ENCODE peak calls at places on chromosomes 12 and 14, in ten cellular contexts. F is WTC11, Z is A673, N is gastrocnemius medialis, M is HFFc6, C is A549, J is heart right ventricle, U is AG09319, K is heart left ventricle, I is transverse colon. G is an unnamed sample.

GRCh38 chr12:48995061-48995879 is 3.9 kb downstream of the DDN start:
- DNase-seq in F (peak), Z (peak), N (no peak), M (peak), C (peak), J (peak), U (no peak), K (peak), I (peak), G (peak)

GRCh38 chr14:22388669-22389625 is 200.1 kb downstream of the DAD1 start:
- DNase-seq in F (no peak), Z (peak), N (no peak), M (peak), C (peak), J (no peak), U (no peak), K (no peak), I (no peak), G (peak)

GRCh38 chr12:117143008-117143532 is 43.9 kb upstream of the TESC start:
- DNase-seq in F (no peak), Z (no peak), N (no peak), M (no peak), C (peak), J (no peak), U (no peak), K (no peak), I (no peak), G (no peak)

GRCh38 chr12:103640410-103640809 is 53.3 kb downstream of the STAB2 start:
- DNase-seq in F (no peak), Z (no peak), N (no peak), M (no peak), C (no peak), J (no peak), U (no peak), K (no peak), I (no peak), G (no peak)

GRCh38 chr12:60123443-60124000 is 527.7 kb downstream of the SLC16A7 start:
- DNase-seq in F (no peak), Z (no peak), N (no peak), M (peak), C (no peak), J (no peak), U (no peak), K (no peak), I (no peak), G (peak)

GRCh38 chr12:25320123-25321006 is 69.6 kb upstream of the KRAS start:
- DNase-seq in F (no peak), Z (peak), N (no peak), M (no peak), C (no peak), J (no peak), U (no peak), K (no peak), I (no peak), G (peak)

GRCh38 chr14:89924224-89924623 is 30.3 kb downstream of the EFCAB11 start:
- DNase-seq in F (no peak), Z (no peak), N (no peak), M (no peak), C (no peak), J (no peak), U (no peak), K (no peak), I (no peak), G (no peak)

GRCh38 chr14:105484069-105484996 is 2.4 kb upstream of the CRIP1 start:
- DNase-seq in F (no peak), Z (no peak), N (no peak), M (peak), C (no peak), J (peak), U (no peak), K (no peak), I (no peak), G (no peak)

GRCh38 chr14:24055971-24056799 is 4.4 kb downstream of the CARMIL3 start:
- DNase-seq in F (no peak), Z (no peak), N (no peak), M (no peak), C (no peak), J (no peak), U (no peak), K (no peak), I (no peak), G (no peak)

GRCh38 chr12:12992418-12993175 is 7.5 kb downstream of the HEBP1 start:
- DNase-seq in F (no peak), Z (peak), N (peak), M (peak), C (peak), J (no peak), U (peak), K (no peak), I (peak), G (peak)

GRCh38 chr14:100526632-100527031 is 60.6 kb downstream of the BEGAIN start:
- DNase-seq in F (peak), Z (no peak), N (no peak), M (no peak), C (no peak), J (no peak), U (no peak), K (no peak), I (no peak), G (no peak)

GRCh38 chr12:49357099-49357678 is 10.1 kb upstream of the SPATS2 start:
- DNase-seq in F (no peak), Z (peak), N (no peak), M (peak), C (no peak), J (no peak), U (no peak), K (no peak), I (no peak), G (no peak)

GRCh38 chr12:104673294-104674062 is 216.7 kb downstream of the CHST11 start:
- DNase-seq in F (no peak), Z (no peak), N (no peak), M (peak), C (no peak), J (no peak), U (peak), K (no peak), I (no peak), G (no peak)

GRCh38 chr14:39731912-39732311 is 299.7 kb upstream of the FBXO33 start:
- DNase-seq in F (peak), Z (peak), N (no peak), M (no peak), C (no peak), J (no peak), U (no peak), K (no peak), I (no peak), G (no peak)

GRCh38 chr12:126139355-126139754 is 1074.1 kb downstream of the AACS start:
- DNase-seq in F (no peak), Z (no peak), N (no peak), M (no peak), C (no peak), J (no peak), U (no peak), K (no peak), I (no peak), G (no peak)
- TF ChIP-seq CTCF in F (no peak), Z (peak), N (no peak), M (peak), C (no peak), J (no peak), U (no peak), K (no peak), I (no peak), G (peak)

DNA sequence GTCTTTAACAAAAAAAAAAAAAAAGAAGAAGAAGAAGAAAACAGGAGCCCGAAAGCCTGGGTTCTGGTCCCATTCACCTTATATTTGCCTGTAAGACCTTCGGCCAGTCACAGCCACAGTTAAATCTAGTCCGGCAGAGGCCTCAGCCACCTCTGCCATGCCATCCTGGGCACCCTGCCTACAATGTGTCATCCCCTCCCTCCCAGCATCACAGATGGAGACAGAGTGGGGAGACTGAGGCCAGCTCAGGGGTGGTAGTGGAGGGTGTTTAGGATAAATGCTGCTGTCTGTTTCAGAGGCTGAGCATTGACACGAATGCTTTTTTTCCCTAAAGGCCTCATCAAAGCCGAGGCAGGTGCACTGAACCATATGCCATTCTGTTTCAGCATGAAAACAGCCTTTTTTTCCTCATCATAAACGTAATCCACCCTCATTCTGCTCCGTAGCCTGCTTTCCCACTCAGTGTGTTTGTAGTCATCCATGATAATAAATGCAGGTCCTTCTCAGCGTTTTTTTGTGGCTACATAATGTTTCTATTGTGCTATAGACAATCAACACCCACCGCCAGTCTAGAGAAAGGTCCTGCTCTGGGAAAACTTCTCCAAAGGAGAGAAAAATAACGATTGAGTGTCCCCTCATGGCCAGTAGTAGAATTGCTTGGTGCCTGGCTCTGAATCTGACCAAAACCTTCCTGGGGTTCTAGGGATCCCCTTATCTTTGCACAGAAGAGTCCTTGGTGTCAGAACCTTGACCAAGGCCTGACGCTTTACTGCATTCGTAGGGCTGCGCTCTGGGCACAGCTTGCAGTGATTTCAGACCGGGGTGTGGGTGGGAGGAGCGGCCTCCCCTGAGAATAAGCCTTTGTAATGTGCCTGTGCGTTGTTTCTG is 41.1 kb upstream of the TSPAN9 start:
- DNase-seq in F (no peak), Z (peak), N (no peak), M (peak), C (no peak), J (no peak), U (no peak), K (peak), I (no peak), G (no peak)
- TF ChIP-seq CTCF in F (peak), Z (peak), N (no peak), M (peak), C (no peak), J (peak), U (peak), K (peak), I (no peak), G (peak)

DNA sequence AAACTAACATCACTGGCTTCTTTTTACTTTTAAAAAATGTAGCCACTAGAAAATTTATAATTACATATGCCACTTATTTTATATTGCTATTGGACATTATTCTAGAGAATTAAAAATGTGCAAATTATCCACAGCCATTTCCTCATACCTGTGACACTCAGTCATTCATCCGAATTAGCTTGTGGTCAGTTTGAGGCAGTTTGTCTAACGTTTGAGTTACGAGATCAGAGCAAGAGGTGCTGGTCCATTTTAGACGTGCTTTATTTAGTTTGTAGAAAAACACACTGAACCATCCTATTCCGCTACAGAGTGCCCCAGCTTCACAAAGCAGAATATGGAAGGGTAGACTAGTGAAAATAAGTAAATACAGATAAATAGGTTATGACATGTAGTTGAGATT is 513.0 kb downstream of the NRXN3 start:
- DNase-seq in F (no peak), Z (no peak), N (no peak), M (no peak), C (no peak), J (no peak), U (no peak), K (no peak), I (no peak), G (peak)
- TF ChIP-seq CTCF in F (no peak), Z (no peak), N (no peak), M (no peak), C (no peak), J (no peak), U (no peak), K (no peak), I (no peak), G (no peak)

GRCh38 chr14:86038401-86038985 is 508.5 kb downstream of the FLRT2 start:
- DNase-seq in F (peak), Z (peak), N (no peak), M (peak), C (peak), J (peak), U (peak), K (peak), I (peak), G (peak)

GRCh38 chr14:86035882-86036281 is 505.9 kb downstream of the FLRT2 start:
- DNase-seq in F (peak), Z (peak), N (no peak), M (peak), C (no peak), J (no peak), U (no peak), K (no peak), I (no peak), G (no peak)
- TF ChIP-seq CTCF in F (peak), Z (peak), N (no peak), M (peak), C (no peak), J (no peak), U (peak), K (peak), I (peak), G (no peak)

GRCh38 chr12:91367234-91367849 is 184.7 kb upstream of the DCN start:
- DNase-seq in F (no peak), Z (peak), N (no peak), M (peak), C (peak), J (no peak), U (no peak), K (no peak), I (no peak), G (no peak)
- TF ChIP-seq CTCF in F (peak), Z (peak), N (no peak), M (peak), C (peak), J (peak), U (peak), K (no peak), I (no peak), G (peak)

DNA sequence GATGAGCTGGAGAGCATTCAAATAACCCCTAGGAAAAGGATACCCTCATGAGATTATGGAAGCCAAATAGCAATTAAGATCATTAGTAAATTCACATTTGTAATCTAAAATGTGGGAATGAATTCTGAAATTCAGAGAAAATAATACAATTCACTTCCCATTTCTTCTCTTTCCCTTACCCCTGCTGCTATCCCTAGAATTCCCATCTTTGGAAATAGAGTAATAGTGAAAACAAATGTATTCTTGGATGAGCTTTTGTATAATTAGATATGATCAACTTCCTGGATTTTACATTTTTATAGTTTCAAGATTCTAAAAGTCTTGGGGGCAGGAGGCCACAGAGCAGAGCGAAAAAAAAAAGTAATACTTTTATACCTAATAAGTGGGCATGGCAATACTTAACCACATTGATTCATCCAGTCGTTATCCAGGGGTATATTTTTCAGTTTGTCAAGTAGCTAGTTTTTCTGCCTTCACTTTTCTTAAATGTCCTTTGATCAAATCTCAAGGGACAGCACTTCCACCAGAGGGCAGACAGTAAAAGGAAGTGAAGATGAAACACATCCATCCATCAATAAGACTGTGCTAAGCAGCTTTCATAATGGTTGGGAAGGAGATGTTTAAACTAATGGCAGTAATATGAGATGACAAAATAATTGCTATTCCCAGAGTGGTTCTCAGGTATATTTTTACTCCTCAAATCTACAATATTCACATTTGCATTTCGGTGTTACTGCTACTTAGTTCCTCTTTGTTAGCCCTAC is 401.3 kb downstream of the DIO2 start:
- DNase-seq in F (no peak), Z (peak), N (no peak), M (no peak), C (peak), J (no peak), U (no peak), K (no peak), I (peak), G (no peak)
- TF ChIP-seq CTCF in F (no peak), Z (peak), N (no peak), M (peak), C (peak), J (no peak), U (peak), K (no peak), I (peak), G (peak)

GRCh38 chr12:85441740-85442139 is 161.7 kb downstream of the ALX1 start:
- DNase-seq in F (no peak), Z (peak), N (no peak), M (no peak), C (peak), J (no peak), U (no peak), K (no peak), I (no peak), G (no peak)
- TF ChIP-seq CTCF in F (no peak), Z (peak), N (no peak), M (peak), C (peak), J (peak), U (peak), K (no peak), I (no peak), G (peak)

GRCh38 chr12:39581592-39581991 is 38.0 kb downstream of the ABCD2 start:
- DNase-seq in F (no peak), Z (peak), N (no peak), M (no peak), C (no peak), J (no peak), U (no peak), K (no peak), I (no peak), G (no peak)

GRCh38 chr12:39586811-39587210 is 32.8 kb downstream of the ABCD2 start:
- DNase-seq in F (no peak), Z (no peak), N (no peak), M (no peak), C (no peak), J (no peak), U (no peak), K (no peak), I (no peak), G (no peak)

GRCh38 chr12:39592295-39592694 is 27.3 kb downstream of the ABCD2 start:
- DNase-seq in F (no peak), Z (no peak), N (no peak), M (no peak), C (no peak), J (no peak), U (no peak), K (no peak), I (no peak), G (no peak)

GRCh38 chr12:39587247-39587646 is 32.4 kb downstream of the ABCD2 start:
- DNase-seq in F (no peak), Z (peak), N (no peak), M (no peak), C (no peak), J (no peak), U (no peak), K (no peak), I (no peak), G (no peak)
- TF ChIP-seq CTCF in F (no peak), Z (peak), N (no peak), M (no peak), C (peak), J (peak), U (peak), K (peak), I (no peak), G (peak)

G was measured in astrocyte.